ENCODE peak calls at places on chromosomes 5 and 9, in five cellular contexts. P, J, H, B and Q are unnamed samples.

GRCh38 chr9:33403941-33404781 is 1.8 kb upstream of the AQP7 start:
- DNase-seq in P (no peak), J (no peak), H (no peak), B (peak; percentile 41), Q (no peak)

GRCh38 chr9:20402273-20402875 is 219.9 kb downstream of the MLLT3 start:
- DNase-seq in P (no peak), J (no peak), H (no peak), B (no peak), Q (peak; percentile 12)

GRCh38 chr5:148457183-148457620 is 73.4 kb downstream of the FBXO38 start:
- DNase-seq in P (no peak), J (no peak), H (no peak), B (no peak), Q (no peak)

GRCh38 chr5:150163547-150164059 is 3.0 kb upstream of the CDX1 start:
- DNase-seq in P (peak; percentile 64), J (no peak), H (peak; percentile 82), B (peak; percentile 87), Q (no peak)

GRCh38 chr9:136234597-136234996 is 11.0 kb downstream of the QSOX2 start:
- DNase-seq in P (no peak), J (no peak), H (no peak), B (no peak), Q (no peak)

GRCh38 chr5:116371935-116372334 is 202.7 kb downstream of the SEMA6A start:
- DNase-seq in P (no peak), J (no peak), H (no peak), B (no peak), Q (no peak)

GRCh38 chr9:81377921-81378320 is 311.4 kb downstream of the TLE1 start:
- DNase-seq in P (no peak), J (no peak), H (no peak), B (no peak), Q (no peak)

GRCh38 chr9:72315510-72316287 is 49.3 kb downstream of the ZFAND5 start:
- DNase-seq in P (peak; percentile 53), J (peak; percentile 74), H (no peak), B (peak; percentile 63), Q (no peak)

GRCh38 chr5:163760498-163760897 is 255.1 kb downstream of the MAT2B start:
- DNase-seq in P (no peak), J (peak; percentile 48), H (no peak), B (no peak), Q (peak; percentile 48)

GRCh38 chr9:101465330-101465915 is 29.8 kb upstream of the ALDOB start:
- DNase-seq in P (peak; percentile 41), J (peak; percentile 74), H (no peak), B (no peak), Q (peak; percentile 53)

GRCh38 chr9:115262952-115263351 is 145.0 kb upstream of the TNC start:
- DNase-seq in P (no peak), J (peak; percentile 57), H (no peak), B (no peak), Q (no peak)

GRCh38 chr5:135222171-135222681 is 176.8 kb downstream of the MACROH2A1 start:
- DNase-seq in P (no peak), J (no peak), H (no peak), B (peak; percentile 87), Q (no peak)

GRCh38 chr5:147455321-147455720 is 54.5 kb downstream of the DPYSL3 start:
- DNase-seq in P (no peak), J (no peak), H (no peak), B (no peak), Q (no peak)

GRCh38 chr5:9894571-9895304 is 264.6 kb upstream of the TAS2R1 start:
- DNase-seq in P (no peak), J (no peak), H (no peak), B (no peak), Q (no peak)

GRCh38 chr5:9895305-9895650 is 265.1 kb upstream of the TAS2R1 start:
- DNase-seq in P (peak; percentile 41), J (no peak), H (no peak), B (no peak), Q (no peak)

GRCh38 chr5:9903806-9904205 is 273.7 kb upstream of the TAS2R1 start:
- DNase-seq in P (no peak), J (no peak), H (no peak), B (no peak), Q (peak; percentile 64)

GRCh38 chr5:9892696-9893095 is 262.5 kb upstream of the TAS2R1 start:
- DNase-seq in P (no peak), J (no peak), H (no peak), B (no peak), Q (peak; percentile 19)

DNA sequence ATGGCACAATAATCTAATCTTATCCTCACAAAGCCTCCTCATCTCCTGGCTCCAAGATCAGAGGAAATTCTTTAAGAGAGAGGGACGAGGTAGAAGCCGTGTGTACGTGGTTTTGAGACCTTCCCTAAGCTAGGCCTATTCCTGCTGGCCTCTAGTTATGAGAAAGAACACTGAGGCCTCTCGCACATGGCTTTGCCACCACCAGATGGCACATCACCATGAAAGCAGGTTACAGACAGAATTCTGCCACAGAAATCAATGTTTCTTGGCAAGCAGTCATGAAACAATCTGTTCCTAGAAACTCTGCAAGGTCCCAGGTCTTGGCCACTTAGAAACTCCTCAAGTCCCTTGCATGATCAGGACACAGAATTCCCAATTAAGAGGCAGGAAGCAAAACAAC is 268.2 kb upstream of the TAS2R1 start:
- DNase-seq in P (peak; percentile 59), J (peak; percentile 13), H (no peak), B (no peak), Q (peak; percentile 59)
- TF ChIP-seq CTCF in P (peak; percentile 70), J (peak; percentile 49), H (peak; percentile 17), B (no peak), Q (peak; percentile 79)

GRCh38 chr9:124503713-124504529 is 3.3 kb downstream of the NR5A1 start:
- DNase-seq in P (no peak), J (peak; percentile 12), H (no peak), B (no peak), Q (no peak)
- H3K27me3 ChIP-seq in P (peaks cover 33% of the 10 kb centered on the region), J (peaks cover 33% of the 10 kb centered on the region), H (peaks cover 80% of the 10 kb centered on the region), B (no peaks in the 10 kb centered on the region), Q (peaks cover 65% of the 10 kb centered on the region)

DNA sequence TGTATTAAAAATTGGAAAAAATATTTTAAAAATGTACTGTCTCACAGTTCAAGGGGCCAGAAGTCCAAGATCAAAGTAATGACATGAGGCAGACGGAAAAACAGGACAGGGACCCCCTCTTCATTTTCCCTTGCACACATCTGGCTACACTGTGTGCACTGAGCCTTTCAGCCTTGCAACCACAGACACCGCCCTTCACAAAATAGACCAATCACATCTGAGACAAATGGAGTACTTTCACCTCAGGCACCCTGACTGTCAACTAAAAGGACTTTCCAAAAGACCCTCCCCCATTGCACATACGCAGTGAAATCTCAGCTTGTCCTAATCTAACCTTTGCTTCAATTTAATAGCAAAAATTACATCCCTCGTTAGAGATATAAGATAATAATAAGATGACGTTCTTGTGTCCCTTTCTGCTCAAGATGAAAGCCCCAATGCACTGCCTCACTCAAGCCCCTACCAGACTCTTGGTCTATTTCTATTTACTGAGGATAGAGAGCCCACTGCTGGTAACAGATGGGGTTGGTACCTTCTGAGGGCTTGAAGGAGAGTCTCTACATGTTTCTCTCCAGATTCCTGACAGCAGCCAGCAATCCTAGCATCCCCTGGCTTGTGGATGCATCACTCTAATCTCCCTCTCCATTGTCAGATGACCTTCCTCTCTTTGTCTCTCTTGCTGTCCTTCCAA is 514.8 kb upstream of the ADAMTS16 start:
- DNase-seq in P (no peak), J (no peak), H (no peak), B (no peak), Q (no peak)
- TF ChIP-seq CTCF in P (peak; percentile 35), J (no peak), H (no peak), B (no peak), Q (no peak)

GRCh38 chr5:176785184-176786145 is 24.9 kb upstream of the UNC5A start:
- DNase-seq in P (no peak), J (no peak), H (no peak), B (no peak), Q (no peak)

GRCh38 chr5:176787676-176788075 is 22.7 kb upstream of the UNC5A start:
- DNase-seq in P (no peak), J (no peak), H (no peak), B (no peak), Q (no peak)

GRCh38 chr5:176780951-176781350 is 29.4 kb upstream of the UNC5A start:
- DNase-seq in P (peak; percentile 20), J (no peak), H (peak; percentile 23), B (no peak), Q (no peak)

GRCh38 chr5:176781638-176782570 is 28.5 kb upstream of the UNC5A start:
- DNase-seq in P (peak; percentile 14), J (no peak), H (no peak), B (no peak), Q (no peak)

GRCh38 chr5:176784218-176785165 is 25.9 kb upstream of the UNC5A start:
- DNase-seq in P (peak; percentile 64), J (peak; percentile 86), H (no peak), B (no peak), Q (peak; percentile 64)
- H3K27me3 ChIP-seq in P (no peaks in the 10 kb centered on the region), J (no peaks in the 10 kb centered on the region), H (peaks cover 78% of the 10 kb centered on the region), B (peaks cover 3% of the 10 kb centered on the region), Q (peaks cover 26% of the 10 kb centered on the region)

GRCh38 chr9:135184661-135185459 is 97.4 kb downstream of the OLFM1 start:
- DNase-seq in P (no peak), J (no peak), H (no peak), B (no peak), Q (no peak)

GRCh38 chr9:135181336-135181735 is 93.9 kb downstream of the OLFM1 start:
- DNase-seq in P (no peak), J (no peak), H (no peak), B (no peak), Q (no peak)

GRCh38 chr9:135184158-135184557 is 96.7 kb downstream of the OLFM1 start:
- DNase-seq in P (no peak), J (no peak), H (no peak), B (no peak), Q (no peak)

GRCh38 chr9:135183069-135183468 is 95.6 kb downstream of the OLFM1 start:
- DNase-seq in P (no peak), J (no peak), H (no peak), B (no peak), Q (no peak)

GRCh38 chr9:135183538-135184153 is 96.2 kb downstream of the OLFM1 start:
- DNase-seq in P (no peak), J (no peak), H (no peak), B (no peak), Q (no peak)
- TF ChIP-seq CTCF in P (no peak), J (no peak), H (no peak), B (no peak), Q (no peak)